ENCODE peak calls at places on chromosome 7, in seven cellular contexts. One of them, this sample, is unnamed.

GRCh38 chr7:45595809-45596664 is 21.9 kb downstream of the ADCY1 start:
- DNase-seq in GM12864: no peak
- DNase-seq in stomach: peak
- DNase-seq in sigmoid colon: no peak
- DNase-seq in effector memory CD8-positive, alpha-beta T cell: no peak
- DNase-seq in mesendoderm: no peak
- DNase-seq in amniotic stem cell: no peak
- DNase-seq in this sample: no peak

GRCh38 chr7:44633254-44634186 is 27.1 kb downstream of the OGDH start:
- DNase-seq in GM12864: peak
- DNase-seq in stomach: peak
- DNase-seq in sigmoid colon: peak
- DNase-seq in effector memory CD8-positive, alpha-beta T cell: peak
- DNase-seq in mesendoderm: no peak
- DNase-seq in amniotic stem cell: no peak
- DNase-seq in this sample: peak

GRCh38 chr7:124840435-124840834 is 74.8 kb upstream of the GPR37 start:
- DNase-seq in GM12864: no peak
- DNase-seq in stomach: no peak
- DNase-seq in sigmoid colon: no peak
- DNase-seq in effector memory CD8-positive, alpha-beta T cell: no peak
- DNase-seq in mesendoderm: peak
- DNase-seq in amniotic stem cell: no peak
- DNase-seq in this sample: no peak

GRCh38 chr7:5694221-5694754 is 87.2 kb downstream of the RNF216 start:
- DNase-seq in GM12864: no peak
- DNase-seq in stomach: no peak
- DNase-seq in sigmoid colon: peak
- DNase-seq in effector memory CD8-positive, alpha-beta T cell: no peak
- DNase-seq in mesendoderm: no peak
- DNase-seq in amniotic stem cell: peak
- DNase-seq in this sample: no peak

GRCh38 chr7:156464339-156464738 is 176.2 kb upstream of the RNF32 start:
- DNase-seq in GM12864: no peak
- DNase-seq in stomach: no peak
- DNase-seq in sigmoid colon: no peak
- DNase-seq in effector memory CD8-positive, alpha-beta T cell: no peak
- DNase-seq in mesendoderm: no peak
- DNase-seq in amniotic stem cell: no peak
- DNase-seq in this sample: no peak

GRCh38 chr7:20199015-20199737 is 18.0 kb downstream of the MACC1 start:
- DNase-seq in GM12864: peak
- DNase-seq in stomach: peak
- DNase-seq in sigmoid colon: no peak
- DNase-seq in effector memory CD8-positive, alpha-beta T cell: no peak
- DNase-seq in mesendoderm: peak
- DNase-seq in amniotic stem cell: no peak
- DNase-seq in this sample: peak

GRCh38 chr7:92043098-92043497 is 91.2 kb downstream of the CYP51A1 start:
- DNase-seq in GM12864: no peak
- DNase-seq in stomach: no peak
- DNase-seq in sigmoid colon: no peak
- DNase-seq in effector memory CD8-positive, alpha-beta T cell: no peak
- DNase-seq in mesendoderm: no peak
- DNase-seq in amniotic stem cell: no peak
- DNase-seq in this sample: no peak

GRCh38 chr7:121395494-121395960 is 581 bp downstream of the FAM3C start:
- DNase-seq in GM12864: no peak
- DNase-seq in stomach: peak
- DNase-seq in sigmoid colon: no peak
- DNase-seq in effector memory CD8-positive, alpha-beta T cell: peak
- DNase-seq in mesendoderm: peak
- DNase-seq in amniotic stem cell: no peak
- DNase-seq in this sample: peak

GRCh38 chr7:361680-362415 is 71.9 kb downstream of the FOXL3 start:
- DNase-seq in GM12864: no peak
- DNase-seq in stomach: no peak
- DNase-seq in sigmoid colon: no peak
- DNase-seq in effector memory CD8-positive, alpha-beta T cell: no peak
- DNase-seq in mesendoderm: no peak
- DNase-seq in amniotic stem cell: no peak
- DNase-seq in this sample: peak

GRCh38 chr7:157977717-157978470 is 609.7 kb downstream of the PTPRN2 start:
- DNase-seq in GM12864: no peak
- DNase-seq in stomach: no peak
- DNase-seq in sigmoid colon: no peak
- DNase-seq in effector memory CD8-positive, alpha-beta T cell: no peak
- DNase-seq in mesendoderm: no peak
- DNase-seq in amniotic stem cell: no peak
- DNase-seq in this sample: no peak

GRCh38 chr7:3321206-3321605 is 20.2 kb downstream of the SDK1 start:
- DNase-seq in GM12864: no peak
- DNase-seq in stomach: no peak
- DNase-seq in sigmoid colon: no peak
- DNase-seq in effector memory CD8-positive, alpha-beta T cell: no peak
- DNase-seq in mesendoderm: no peak
- DNase-seq in amniotic stem cell: no peak
- DNase-seq in this sample: no peak

GRCh38 chr7:24576171-24577052 is 3.2 kb downstream of the PALS2 start:
- DNase-seq in GM12864: no peak
- DNase-seq in stomach: peak
- DNase-seq in sigmoid colon: no peak
- DNase-seq in effector memory CD8-positive, alpha-beta T cell: no peak
- DNase-seq in mesendoderm: peak
- DNase-seq in amniotic stem cell: peak
- DNase-seq in this sample: peak

GRCh38 chr7:22549667-22550513 is 49.9 kb upstream of the STEAP1B start:
- DNase-seq in GM12864: no peak
- DNase-seq in stomach: no peak
- DNase-seq in sigmoid colon: peak
- DNase-seq in effector memory CD8-positive, alpha-beta T cell: no peak
- DNase-seq in mesendoderm: peak
- DNase-seq in amniotic stem cell: no peak
- DNase-seq in this sample: no peak

GRCh38 chr7:39621784-39622411 is 1.5 kb upstream of the RALA start:
- DNase-seq in GM12864: peak
- DNase-seq in stomach: no peak
- DNase-seq in sigmoid colon: no peak
- DNase-seq in effector memory CD8-positive, alpha-beta T cell: no peak
- DNase-seq in mesendoderm: peak
- DNase-seq in amniotic stem cell: no peak
- DNase-seq in this sample: no peak

GRCh38 chr7:4849390-4849789 is 12.4 kb downstream of the PAPOLB start:
- DNase-seq in GM12864: no peak
- DNase-seq in stomach: no peak
- DNase-seq in sigmoid colon: no peak
- DNase-seq in effector memory CD8-positive, alpha-beta T cell: no peak
- DNase-seq in mesendoderm: peak
- DNase-seq in amniotic stem cell: peak
- DNase-seq in this sample: peak

GRCh38 chr7:80711521-80711920 is 73.1 kb downstream of the CD36 start:
- DNase-seq in GM12864: no peak
- DNase-seq in stomach: no peak
- DNase-seq in sigmoid colon: no peak
- DNase-seq in effector memory CD8-positive, alpha-beta T cell: no peak
- DNase-seq in mesendoderm: peak
- DNase-seq in amniotic stem cell: no peak
- DNase-seq in this sample: no peak

GRCh38 chr7:157585113-157585861 is 248.5 kb downstream of the DNAJB6 start:
- DNase-seq in GM12864: no peak
- DNase-seq in stomach: no peak
- DNase-seq in sigmoid colon: no peak
- DNase-seq in effector memory CD8-positive, alpha-beta T cell: no peak
- DNase-seq in mesendoderm: no peak
- DNase-seq in amniotic stem cell: no peak
- DNase-seq in this sample: no peak

GRCh38 chr7:2589341-2589740 is 30.6 kb downstream of the IQCE start:
- DNase-seq in GM12864: no peak
- DNase-seq in stomach: no peak
- DNase-seq in sigmoid colon: no peak
- DNase-seq in effector memory CD8-positive, alpha-beta T cell: no peak
- DNase-seq in mesendoderm: no peak
- DNase-seq in amniotic stem cell: no peak
- DNase-seq in this sample: no peak

GRCh38 chr7:147593271-147594057 is 997.1 kb upstream of the C7orf33 start:
- DNase-seq in GM12864: no peak
- DNase-seq in stomach: no peak
- DNase-seq in sigmoid colon: no peak
- DNase-seq in effector memory CD8-positive, alpha-beta T cell: no peak
- DNase-seq in mesendoderm: no peak
- DNase-seq in amniotic stem cell: no peak
- DNase-seq in this sample: no peak

GRCh38 chr7:84113286-84113685 is 81.3 kb downstream of the SEMA3A start:
- DNase-seq in GM12864: no peak
- DNase-seq in stomach: no peak
- DNase-seq in sigmoid colon: no peak
- DNase-seq in effector memory CD8-positive, alpha-beta T cell: no peak
- DNase-seq in mesendoderm: no peak
- DNase-seq in amniotic stem cell: no peak
- DNase-seq in this sample: no peak

GRCh38 chr7:6226194-6226799 is 46.1 kb downstream of the CYTH3 start:
- DNase-seq in GM12864: no peak
- DNase-seq in stomach: no peak
- DNase-seq in sigmoid colon: no peak
- DNase-seq in effector memory CD8-positive, alpha-beta T cell: no peak
- DNase-seq in mesendoderm: no peak
- DNase-seq in amniotic stem cell: no peak
- DNase-seq in this sample: no peak

GRCh38 chr7:85896531-85896930 is 709.7 kb upstream of the SEMA3D start:
- DNase-seq in GM12864: no peak
- DNase-seq in stomach: no peak
- DNase-seq in sigmoid colon: no peak
- DNase-seq in effector memory CD8-positive, alpha-beta T cell: no peak
- DNase-seq in mesendoderm: no peak
- DNase-seq in amniotic stem cell: no peak
- DNase-seq in this sample: no peak

GRCh38 chr7:50317697-50318640 is 13.5 kb downstream of the IKZF1 start:
- DNase-seq in GM12864: no peak
- DNase-seq in stomach: no peak
- DNase-seq in sigmoid colon: no peak
- DNase-seq in effector memory CD8-positive, alpha-beta T cell: no peak
- DNase-seq in mesendoderm: no peak
- DNase-seq in amniotic stem cell: no peak
- DNase-seq in this sample: peak

GRCh38 chr7:11750191-11750590 is 81.8 kb downstream of the THSD7A start:
- DNase-seq in GM12864: no peak
- DNase-seq in stomach: no peak
- DNase-seq in sigmoid colon: no peak
- DNase-seq in effector memory CD8-positive, alpha-beta T cell: no peak
- DNase-seq in mesendoderm: no peak
- DNase-seq in amniotic stem cell: no peak
- DNase-seq in this sample: no peak

GRCh38 chr7:19899517-19899916 is 126.1 kb upstream of the TMEM196 start:
- DNase-seq in GM12864: no peak
- DNase-seq in stomach: no peak
- DNase-seq in sigmoid colon: no peak
- DNase-seq in effector memory CD8-positive, alpha-beta T cell: no peak
- DNase-seq in mesendoderm: no peak
- DNase-seq in amniotic stem cell: no peak
- DNase-seq in this sample: no peak

This sample was measured in left colon.